ENCODE peak calls at places on chromosomes 16 and 17, in four cellular contexts. One of them, this sample, is unnamed.
A peak's percentile ranks its signal among the peaks of the same experiment; 100 is the strongest.

GRCh38 chr17:81935709-81936084 is 1.4 kb downstream of the PYCR1 start:
- DNase-seq in H9: no peak
- DNase-seq in H1: no peak
- DNase-seq in neuronal stem cell: no peak
- DNase-seq in this sample: no peak

GRCh38 chr17:17018612-17019429 is 23.4 kb upstream of the MPRIP start:
- DNase-seq in H9: peak; percentile 36
- DNase-seq in H1: no peak
- DNase-seq in neuronal stem cell: no peak
- DNase-seq in this sample: no peak

GRCh38 chr17:52242268-52242667 is 83.8 kb upstream of the CA10 start:
- DNase-seq in H9: no peak
- DNase-seq in H1: no peak
- DNase-seq in neuronal stem cell: no peak
- DNase-seq in this sample: no peak

GRCh38 chr16:58459344-58460218 is 40.4 kb upstream of the NDRG4 start:
- DNase-seq in H9: no peak
- DNase-seq in H1: no peak
- DNase-seq in neuronal stem cell: no peak
- DNase-seq in this sample: peak; percentile 67

GRCh38 chr17:49031965-49032928 is 35.1 kb downstream of the IGF2BP1 start:
- DNase-seq in H9: peak; percentile 81
- DNase-seq in H1: no peak
- DNase-seq in neuronal stem cell: peak; percentile 83
- DNase-seq in this sample: peak; percentile 89

GRCh38 chr16:23557779-23558330 is 328 bp downstream of the UBFD1 start:
- DNase-seq in H9: peak; percentile 42
- DNase-seq in H1: no peak
- DNase-seq in neuronal stem cell: no peak
- DNase-seq in this sample: peak; percentile 44

GRCh38 chr17:29149431-29150064 is 30.6 kb downstream of the MYO18A start:
- DNase-seq in H9: peak; percentile 61
- DNase-seq in H1: no peak
- DNase-seq in neuronal stem cell: no peak
- DNase-seq in this sample: no peak

GRCh38 chr17:82372591-82373452 is 1.3 kb downstream of the UTS2R start:
- DNase-seq in H9: no peak
- DNase-seq in H1: no peak
- DNase-seq in neuronal stem cell: no peak
- DNase-seq in this sample: no peak

GRCh38 chr16:85984947-85985451 is 86.0 kb downstream of the IRF8 start:
- DNase-seq in H9: no peak
- DNase-seq in H1: no peak
- DNase-seq in neuronal stem cell: no peak
- DNase-seq in this sample: no peak

GRCh38 chr17:62727916-62728672 is 80.0 kb downstream of the MARCHF10 start:
- DNase-seq in H9: peak; percentile 54
- DNase-seq in H1: no peak
- DNase-seq in neuronal stem cell: no peak
- DNase-seq in this sample: no peak

GRCh38 chr17:36544049-36544319 is 735 bp upstream of the GGNBP2 start:
- DNase-seq in H9: peak; percentile 66
- DNase-seq in H1: no peak
- DNase-seq in neuronal stem cell: peak; percentile 15
- DNase-seq in this sample: peak; percentile 78

GRCh38 chr17:58120195-58120822 is 27.9 kb upstream of the OR4D1 start:
- DNase-seq in H9: peak; percentile 78
- DNase-seq in H1: no peak
- DNase-seq in neuronal stem cell: peak; percentile 80
- DNase-seq in this sample: peak; percentile 65

GRCh38 chr16:12268602-12269001 is 292.1 kb downstream of the SNX29 start:
- DNase-seq in H9: no peak
- DNase-seq in H1: no peak
- DNase-seq in neuronal stem cell: no peak
- DNase-seq in this sample: peak; percentile 8

GRCh38 chr17:68459030-68459376 is 1.7 kb upstream of the WIPI1 start:
- DNase-seq in H9: no peak
- DNase-seq in H1: no peak
- DNase-seq in neuronal stem cell: no peak
- DNase-seq in this sample: no peak

GRCh38 chr17:44044092-44044491 is 22.4 kb downstream of the LSM12 start:
- DNase-seq in H9: no peak
- DNase-seq in H1: no peak
- DNase-seq in neuronal stem cell: no peak
- DNase-seq in this sample: peak; percentile 38

GRCh38 chr17:75843577-75844529 is at the start of gene UNC13D:
- DNase-seq in H9: peak; percentile 60
- DNase-seq in H1: no peak
- DNase-seq in neuronal stem cell: no peak
- DNase-seq in this sample: no peak

GRCh38 chr16:14069818-14070217 is 1.3 kb upstream of the MRTFB start:
- DNase-seq in H9: no peak
- DNase-seq in H1: no peak
- DNase-seq in neuronal stem cell: no peak
- DNase-seq in this sample: no peak

GRCh38 chr17:48547839-48548686 is 3.2 kb upstream of the HOXB2 start:
- DNase-seq in H9: no peak
- DNase-seq in H1: no peak
- DNase-seq in neuronal stem cell: no peak
- DNase-seq in this sample: peak; percentile 86

GRCh38 chr17:79393358-79394038 is 217.4 kb downstream of the RBFOX3 start:
- DNase-seq in H9: peak; percentile 91
- DNase-seq in H1: peak; percentile 57
- DNase-seq in neuronal stem cell: peak; percentile 77
- DNase-seq in this sample: peak; percentile 49

GRCh38 chr16:88835383-88835782 is 21.4 kb downstream of the GALNS start:
- DNase-seq in H9: no peak
- DNase-seq in H1: no peak
- DNase-seq in neuronal stem cell: no peak
- DNase-seq in this sample: no peak

GRCh38 chr17:63369233-63369632 is 76.9 kb downstream of the CYB561 start:
- DNase-seq in H9: no peak
- DNase-seq in H1: no peak
- DNase-seq in neuronal stem cell: no peak
- DNase-seq in this sample: peak; percentile 71

GRCh38 chr16:89711601-89712475 is 8.9 kb downstream of the VPS9D1 start:
- DNase-seq in H9: peak; percentile 68
- DNase-seq in H1: no peak
- DNase-seq in neuronal stem cell: no peak
- DNase-seq in this sample: peak; percentile 67

GRCh38 chr17:20184977-20185619 is 175.9 kb downstream of the SPECC1 start:
- DNase-seq in H9: no peak
- DNase-seq in H1: no peak
- DNase-seq in neuronal stem cell: no peak
- DNase-seq in this sample: peak; percentile 59

GRCh38 chr17:43559161-43559816 is 13.1 kb upstream of the ETV4 start:
- DNase-seq in H9: no peak
- DNase-seq in H1: no peak
- DNase-seq in neuronal stem cell: no peak
- DNase-seq in this sample: no peak

GRCh38 chr17:16941072-16941641 is 30.8 kb downstream of the TNFRSF13B start:
- DNase-seq in H9: peak; percentile 26
- DNase-seq in H1: no peak
- DNase-seq in neuronal stem cell: no peak
- DNase-seq in this sample: no peak

GRCh38 chr17:80647746-80648145 is 103.1 kb downstream of the RPTOR start:
- DNase-seq in H9: no peak
- DNase-seq in H1: no peak
- DNase-seq in neuronal stem cell: no peak
- DNase-seq in this sample: peak; percentile 93

DNA sequence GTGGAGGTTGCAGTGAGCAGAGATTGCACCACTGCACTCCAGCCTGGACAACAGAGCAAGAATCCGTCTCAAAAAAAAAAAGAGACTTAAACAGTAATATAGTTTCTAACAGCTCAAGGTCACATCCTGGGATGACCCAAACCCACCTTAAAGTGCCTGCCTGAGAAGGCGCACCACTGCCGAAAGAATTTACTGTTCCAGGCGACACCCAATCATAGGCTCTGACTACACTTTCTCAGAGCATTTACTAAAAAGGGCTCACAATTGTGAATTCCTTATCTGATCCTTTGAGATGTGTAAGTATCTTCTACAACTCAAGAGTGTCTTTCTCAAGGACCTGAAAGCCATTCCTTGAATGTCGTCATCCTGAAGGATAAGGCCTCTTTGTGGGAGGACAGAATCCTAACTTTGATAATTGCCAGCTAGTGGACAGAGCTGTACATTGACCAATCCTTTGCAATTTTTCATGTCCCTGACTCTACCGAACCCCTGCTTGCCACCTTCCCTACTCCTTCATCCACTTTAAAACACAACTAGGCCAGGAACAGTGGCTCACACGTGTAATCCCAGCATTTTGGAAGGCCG is 2.6 kb upstream of the ST3GAL2 start:
- DNase-seq in H9: no peak
- DNase-seq in H1: no peak
- DNase-seq in neuronal stem cell: no peak
- DNase-seq in this sample: peak; percentile 80
- H3K23ac ChIP-seq in H9: no peak overlapping the region
- H3K23ac ChIP-seq in H1: no peak overlapping the region
- H3K23ac ChIP-seq in neuronal stem cell: no peak overlapping the region
- H3K23ac ChIP-seq in this sample: no peak overlapping the region

DNA sequence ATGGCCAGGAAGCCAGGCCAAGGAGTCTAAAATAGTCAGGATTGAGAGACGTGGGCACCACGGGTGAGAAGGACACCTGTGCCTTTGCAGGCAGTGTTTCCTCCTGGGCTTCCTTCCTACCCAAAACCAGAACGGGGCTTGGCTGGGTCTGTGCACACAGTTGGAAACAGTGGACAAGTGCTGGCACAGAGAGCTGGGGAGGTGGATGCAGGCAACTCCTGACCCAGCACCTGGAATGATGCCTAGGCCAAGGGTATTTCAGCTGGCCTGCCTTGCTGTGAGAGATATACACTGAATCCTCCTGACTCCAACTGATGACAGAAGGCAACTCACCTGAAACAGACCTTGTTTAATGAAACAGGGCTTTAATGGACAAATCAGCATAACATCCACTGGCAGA is 186.2 kb downstream of the SLC39A11 start:
- DNase-seq in H9: no peak
- DNase-seq in H1: no peak
- DNase-seq in neuronal stem cell: no peak
- DNase-seq in this sample: no peak
- H3K9ac ChIP-seq in H9: no peak overlapping the region
- H3K9ac ChIP-seq in H1: no peak overlapping the region
- H3K9ac ChIP-seq in neuronal stem cell: no peak overlapping the region
- H3K9ac ChIP-seq in this sample: no peak overlapping the region

DNA sequence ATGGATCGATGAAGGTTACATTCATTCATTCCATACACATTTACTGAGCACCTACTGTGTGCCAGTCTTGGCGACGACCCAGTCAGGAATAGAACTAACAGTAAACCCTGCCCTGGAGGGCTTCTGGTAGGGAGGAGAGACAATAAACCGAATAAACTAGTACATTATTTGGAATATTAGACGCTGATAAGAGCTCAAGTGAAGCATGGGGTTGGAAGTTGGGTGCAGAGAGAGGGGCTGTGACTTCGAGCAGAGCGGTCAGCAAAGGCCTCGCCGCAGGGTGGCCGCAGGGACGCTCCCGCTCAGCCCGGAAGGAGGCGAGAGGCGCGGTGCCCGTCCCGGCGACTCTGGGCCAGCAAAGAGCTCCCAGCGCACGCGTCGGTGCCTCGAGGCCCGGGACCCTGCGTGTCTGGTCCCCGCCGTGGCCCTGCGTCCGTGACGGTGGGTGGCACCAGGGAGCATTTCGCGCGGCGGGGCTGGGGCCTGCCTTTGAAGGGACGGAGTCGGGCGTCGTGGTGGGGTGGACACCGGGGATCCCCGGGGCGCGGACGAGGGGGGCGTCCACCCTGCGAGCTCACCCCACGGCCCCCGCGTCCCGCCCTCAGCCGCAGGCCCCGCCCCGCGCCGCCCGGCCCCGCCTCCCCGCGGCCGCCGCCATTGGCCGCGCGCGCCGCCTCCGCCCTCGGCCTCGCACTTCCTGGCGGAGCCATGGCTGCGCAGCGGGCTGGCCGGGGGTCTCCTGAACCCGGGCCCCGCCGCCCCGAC is at the start of gene KLHL36:
- DNase-seq in H9: no peak
- DNase-seq in H1: no peak
- DNase-seq in neuronal stem cell: peak; percentile 21
- DNase-seq in this sample: peak; percentile 54
- H3K23ac ChIP-seq in H9: no peak within 1 kb of the TSS
- H3K23ac ChIP-seq in H1: no peak within 1 kb of the TSS
- H3K23ac ChIP-seq in neuronal stem cell: peak within 1 kb of the TSS; percentile 97
- H3K23ac ChIP-seq in this sample: peak within 1 kb of the TSS; percentile 96

DNA sequence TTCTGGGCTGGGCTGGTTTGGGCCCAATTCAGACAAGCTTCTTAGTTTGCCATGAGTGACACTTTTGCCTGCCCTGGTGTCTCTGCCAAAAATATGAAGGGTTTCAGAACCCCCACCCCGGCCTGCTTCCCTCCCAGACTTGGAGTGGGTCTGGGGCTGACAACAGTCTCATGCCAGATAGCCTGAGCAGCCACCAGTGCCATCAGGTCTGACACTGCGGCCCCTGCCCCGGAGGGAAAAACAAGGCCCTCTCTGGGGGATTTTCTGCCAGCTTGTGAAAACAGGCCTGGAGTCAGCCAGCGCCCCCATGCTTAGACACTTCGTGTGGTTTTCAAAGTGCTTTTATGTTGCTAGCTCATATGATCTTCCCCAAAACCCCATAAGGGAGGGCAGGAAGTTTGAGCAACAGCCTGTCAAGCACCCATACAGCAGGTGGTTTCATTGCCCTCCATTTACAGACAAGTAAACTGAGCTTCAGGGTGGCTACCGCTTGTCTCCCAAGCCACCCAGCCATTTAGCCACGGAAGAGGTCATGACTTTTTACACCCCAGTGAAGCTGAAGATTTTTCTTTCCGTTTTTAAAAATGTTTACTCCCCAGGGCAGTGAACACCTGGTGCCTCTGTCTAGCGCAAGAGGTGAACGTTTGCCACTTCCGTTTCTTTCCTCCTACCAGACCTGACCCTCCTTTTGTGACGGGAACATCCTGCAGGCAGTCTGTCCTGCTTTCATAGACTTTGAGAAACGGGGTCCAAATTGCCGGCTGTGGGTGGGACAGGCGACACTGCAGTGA is 300.6 kb downstream of the SEC14L1 start:
- DNase-seq in H9: no peak
- DNase-seq in H1: no peak
- DNase-seq in neuronal stem cell: no peak
- DNase-seq in this sample: no peak
- H3K9ac ChIP-seq in H9: no peak overlapping the region
- H3K9ac ChIP-seq in H1: no peak overlapping the region
- H3K9ac ChIP-seq in neuronal stem cell: no peak overlapping the region
- H3K9ac ChIP-seq in this sample: peak overlapping the region; percentile 50